ENCODE peak calls at places on chromosomes 13 and 19, in eight cellular contexts. E, K, V, R, A, P, M and Y are unnamed samples.

GRCh38 chr13:36142735-36143134 is 11.6 kb upstream of the DCLK1 start:
- DNase-seq in E (no peak), K (no peak), V (no peak), R (no peak), A (no peak), P (no peak), M (no peak), Y (no peak)

GRCh38 chr19:11481777-11482383 is 1.0 kb upstream of the ELAVL3 start:
- DNase-seq in E (peak; percentile 66), K (peak; percentile 70), V (peak; percentile 89), R (peak; percentile 81), A (peak; percentile 89), P (peak; percentile 85), M (peak; percentile 81), Y (peak; percentile 92)

GRCh38 chr13:94585543-94586101 is 10.3 kb downstream of the TGDS start:
- DNase-seq in E (no peak), K (no peak), V (no peak), R (no peak), A (no peak), P (no peak), M (no peak), Y (no peak)

GRCh38 chr19:11797491-11797890 is 832 bp upstream of the ZNF491 start:
- DNase-seq in E (peak; percentile 29), K (peak; percentile 87), V (peak; percentile 89), R (peak; percentile 91), A (peak; percentile 94), P (peak; percentile 83), M (peak; percentile 90), Y (peak; percentile 93)

GRCh38 chr19:28727133-28727834 is 485.7 kb downstream of the UQCRFS1 start:
- DNase-seq in E (no peak), K (no peak), V (peak; percentile 32), R (peak; percentile 70), A (no peak), P (peak; percentile 26), M (peak; percentile 7), Y (peak; percentile 27)

GRCh38 chr19:2239771-2240770 is 3.4 kb downstream of the SF3A2 start:
- DNase-seq in E (no peak), K (no peak), V (peak; percentile 56), R (peak; percentile 63), A (no peak), P (no peak), M (peak; percentile 44), Y (peak; percentile 56)

GRCh38 chr19:13097331-13098258 is 5.1 kb downstream of the LYL1 start:
- DNase-seq in E (no peak), K (peak; percentile 58), V (peak; percentile 73), R (peak; percentile 64), A (no peak), P (no peak), M (no peak), Y (no peak)

GRCh38 chr13:22793598-22794134 is 387.1 kb upstream of the SGCG start:
- DNase-seq in E (no peak), K (no peak), V (no peak), R (no peak), A (no peak), P (no peak), M (no peak), Y (no peak)

GRCh38 chr13:50244913-50245574 is 229.8 kb downstream of the KCNRG start:
- DNase-seq in E (peak; percentile 74), K (no peak), V (peak; percentile 88), R (no peak), A (no peak), P (peak; percentile 95), M (peak; percentile 98), Y (peak; percentile 50)

GRCh38 chr13:100673831-100674362 is 698 bp downstream of the TMTC4 start:
- DNase-seq in E (peak; percentile 60), K (peak; percentile 35), V (peak; percentile 88), R (peak; percentile 49), A (no peak), P (peak; percentile 93), M (peak; percentile 89), Y (peak; percentile 86)

GRCh38 chr13:50450279-50450678 is 393.2 kb downstream of the DLEU7 start:
- DNase-seq in E (no peak), K (no peak), V (no peak), R (no peak), A (no peak), P (no peak), M (no peak), Y (no peak)

GRCh38 chr19:35011091-35011689 is 11.1 kb downstream of the GRAMD1A start:
- DNase-seq in E (no peak), K (no peak), V (no peak), R (no peak), A (no peak), P (no peak), M (no peak), Y (no peak)

GRCh38 chr13:111906306-111906705 is 160.6 kb upstream of the SOX1 start:
- DNase-seq in E (no peak), K (no peak), V (no peak), R (no peak), A (peak; percentile 69), P (no peak), M (no peak), Y (no peak)

GRCh38 chr19:33691736-33692135 is 70.0 kb downstream of the CHST8 start:
- DNase-seq in E (no peak), K (no peak), V (no peak), R (no peak), A (peak; percentile 71), P (no peak), M (no peak), Y (no peak)

GRCh38 chr13:28475916-28476725 is 18.8 kb downstream of the FLT1 start:
- DNase-seq in E (peak; percentile 68), K (no peak), V (peak; percentile 93), R (no peak), A (no peak), P (peak; percentile 92), M (peak; percentile 93), Y (peak; percentile 94)

GRCh38 chr19:45152504-45153338 is 8.1 kb downstream of the NKPD1 start:
- DNase-seq in E (no peak), K (peak; percentile 51), V (peak; percentile 65), R (peak; percentile 72), A (peak; percentile 90), P (no peak), M (peak; percentile 59), Y (peak; percentile 54)
- H3K4me3 ChIP-seq in E (peak overlapping the region; percentile 34), K (peak overlapping the region; percentile 35), V (peak overlapping the region; percentile 39), R (peak overlapping the region; percentile 42), A (no peak overlapping the region), P (peak overlapping the region; percentile 67), M (no peak overlapping the region), Y (peak overlapping the region; percentile 11)

DNA sequence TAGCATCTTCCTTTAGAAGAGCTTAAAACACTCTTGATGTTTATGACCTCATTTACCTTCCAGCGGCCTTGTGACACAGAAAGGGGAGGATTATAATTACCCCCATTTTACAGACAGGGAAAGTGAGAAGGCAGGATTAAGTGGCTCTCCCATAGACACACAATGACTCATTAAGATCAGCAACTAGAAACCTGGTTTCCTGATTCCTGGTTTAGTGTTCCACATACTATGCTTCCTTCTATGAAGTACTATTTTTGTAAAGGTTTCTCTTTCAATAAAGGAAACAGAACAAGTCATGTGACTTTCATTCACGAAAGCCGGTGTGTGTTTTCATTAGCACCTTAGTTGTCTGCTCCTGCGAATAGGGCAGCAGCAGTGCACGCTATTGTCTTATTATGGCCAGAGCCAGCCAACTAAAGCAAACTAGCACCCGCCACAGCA is 8.3 kb downstream of the IRS2 start:
- DNase-seq in E (no peak), K (no peak), V (peak; percentile 31), R (no peak), A (no peak), P (peak; percentile 54), M (peak; percentile 63), Y (no peak)
- H3K4me3 ChIP-seq in E (no peak overlapping the region), K (no peak overlapping the region), V (peak overlapping the region; percentile 84), R (no peak overlapping the region), A (no peak overlapping the region), P (no peak overlapping the region), M (no peak overlapping the region), Y (no peak overlapping the region)

GRCh38 chr19:47107201-47107952 is 6.2 kb downstream of the ZC3H4 start:
- DNase-seq in E (no peak), K (no peak), V (peak; percentile 70), R (no peak), A (no peak), P (no peak), M (peak; percentile 44), Y (no peak)

GRCh38 chr19:47109541-47110375 is 3.8 kb downstream of the ZC3H4 start:
- DNase-seq in E (peak; percentile 16), K (no peak), V (peak; percentile 60), R (no peak), A (no peak), P (peak; percentile 65), M (peak; percentile 69), Y (peak; percentile 62)

GRCh38 chr19:47106819-47107200 is 6.8 kb downstream of the ZC3H4 start:
- DNase-seq in E (peak; percentile 32), K (no peak), V (peak; percentile 86), R (no peak), A (no peak), P (no peak), M (peak; percentile 84), Y (peak; percentile 48)

GRCh38 chr19:47109177-47109540 is 4.4 kb downstream of the ZC3H4 start:
- DNase-seq in E (no peak), K (no peak), V (no peak), R (no peak), A (no peak), P (no peak), M (no peak), Y (no peak)

DNA sequence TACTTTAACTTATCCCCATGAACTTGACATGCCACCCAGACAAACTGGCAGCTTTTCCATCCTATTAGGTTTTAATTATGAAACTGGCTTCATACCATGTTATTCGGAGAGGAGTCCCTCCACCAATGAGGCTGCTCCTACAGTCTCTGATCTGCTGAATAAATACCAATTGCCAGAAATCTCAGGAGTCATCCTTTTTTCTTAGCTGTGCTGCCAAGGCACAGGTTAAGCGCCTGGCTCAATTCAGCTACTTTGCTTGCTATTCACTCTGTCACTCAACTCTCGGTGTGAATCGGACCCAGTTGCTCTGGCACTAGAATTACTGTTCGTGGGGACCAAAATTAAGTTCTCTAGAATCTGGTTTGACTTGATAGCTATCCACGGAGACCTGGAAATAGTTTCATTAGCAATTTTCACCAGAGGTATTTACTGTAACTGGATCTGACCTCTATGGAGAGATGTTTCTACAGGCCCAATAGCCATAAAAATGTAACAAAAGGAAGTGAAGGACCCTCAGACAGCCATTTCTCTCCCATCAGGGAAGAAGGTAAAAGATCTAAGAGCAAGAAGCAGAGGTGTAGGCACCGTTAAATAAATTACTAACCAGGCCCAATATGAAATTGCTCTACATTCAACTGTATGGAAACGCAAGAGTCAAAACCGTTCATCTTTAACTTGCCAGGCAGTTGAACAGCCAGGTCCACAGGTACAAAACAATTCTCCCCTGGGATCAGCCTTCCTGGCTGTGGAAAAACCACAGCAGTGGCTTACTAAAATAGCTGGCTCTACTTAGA is 5.4 kb downstream of the ZC3H4 start:
- DNase-seq in E (no peak), K (no peak), V (peak; percentile 55), R (no peak), A (no peak), P (no peak), M (peak; percentile 49), Y (no peak)
- H3K4me3 ChIP-seq in E (no peak overlapping the region), K (no peak overlapping the region), V (peak overlapping the region; percentile 78), R (no peak overlapping the region), A (no peak overlapping the region), P (no peak overlapping the region), M (no peak overlapping the region), Y (no peak overlapping the region)

DNA sequence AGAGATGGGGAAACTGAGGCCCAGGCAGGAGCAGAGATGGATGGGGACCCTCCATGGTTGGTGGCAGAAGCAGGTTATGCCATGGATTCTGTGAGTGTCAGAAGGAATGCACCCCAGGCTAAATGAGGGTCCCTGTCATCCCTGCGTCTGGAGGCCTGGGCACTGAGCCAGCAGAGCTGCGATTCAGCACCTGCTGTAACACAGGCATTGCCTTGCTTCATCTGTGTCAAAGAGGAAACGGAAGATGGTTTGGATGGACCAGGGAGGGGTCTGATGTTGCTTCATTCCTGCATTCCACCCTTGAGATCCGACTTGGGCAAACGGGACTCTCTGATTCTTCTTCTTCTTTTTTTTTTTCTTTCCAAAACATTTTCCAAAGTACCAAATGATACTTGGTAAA is 1.2 kb downstream of the C5AR1 start:
- DNase-seq in E (no peak), K (peak; percentile 31), V (peak; percentile 34), R (peak; percentile 28), A (peak; percentile 89), P (no peak), M (peak; percentile 43), Y (no peak)
- H3K4me3 ChIP-seq in E (no peak overlapping the region), K (peak overlapping the region; percentile 40), V (no peak overlapping the region), R (no peak overlapping the region), A (no peak overlapping the region), P (no peak overlapping the region), M (no peak overlapping the region), Y (no peak overlapping the region)